ENCODE peak calls at places on chromosome 22, in six cellular contexts. S is fibroblast of pulmonary artery, K is cardiac muscle cell, H is fibroblast of lung, X is neural crest cell, B is endothelial cell. O is an unnamed sample.

GRCh38 chr22:36921309-36922096 is 8.1 kb downstream of the CSF2RB start:
- DNase-seq in S (no peak), K (no peak), H (no peak), X (no peak), B (no peak), O (no peak)

GRCh38 chr22:37898441-37899181 is 7.5 kb upstream of the MICALL1 start:
- DNase-seq in S (peak; percentile 18), K (peak; percentile 38), H (no peak), X (no peak), B (no peak), O (no peak)

GRCh38 chr22:49113758-49114157 is 713.9 kb downstream of the BRD1 start:
- DNase-seq in S (no peak), K (no peak), H (no peak), X (no peak), B (no peak), O (peak; percentile 6)

GRCh38 chr22:22110548-22111266 is 128.1 kb upstream of the TOP3B start:
- DNase-seq in S (peak; percentile 70), K (peak; percentile 70), H (peak; percentile 60), X (peak; percentile 48), B (peak; percentile 70), O (no peak)

GRCh38 chr22:30680998-30681770 is 13.5 kb upstream of the OSBP2 start:
- DNase-seq in S (peak; percentile 36), K (peak; percentile 40), H (no peak), X (no peak), B (no peak), O (no peak)

GRCh38 chr22:23762866-23763578 is at the start of gene C22orf15:
- DNase-seq in S (peak; percentile 44), K (peak; percentile 66), H (no peak), X (no peak), B (peak; percentile 57), O (no peak)

GRCh38 chr22:37951305-37951704 is 2.1 kb downstream of the C22orf23 start:
- DNase-seq in S (peak; percentile 25), K (no peak), H (peak; percentile 32), X (no peak), B (no peak), O (no peak)

GRCh38 chr22:37739000-37739399 is 42.2 kb downstream of the TRIOBP start:
- DNase-seq in S (peak; percentile 83), K (peak; percentile 92), H (peak; percentile 86), X (no peak), B (no peak), O (no peak)

GRCh38 chr22:39278040-39278439 is 33.3 kb upstream of the PDGFB start:
- DNase-seq in S (peak; percentile 45), K (peak; percentile 64), H (peak; percentile 51), X (no peak), B (no peak), O (no peak)

GRCh38 chr22:26066534-26066933 is 102.7 kb upstream of the SEZ6L start:
- DNase-seq in S (no peak), K (no peak), H (no peak), X (peak; percentile 28), B (peak; percentile 13), O (no peak)

GRCh38 chr22:23315341-23315917 is 135.1 kb downstream of the BCR start:
- DNase-seq in S (peak; percentile 74), K (peak; percentile 76), H (peak; percentile 76), X (peak; percentile 66), B (peak; percentile 48), O (peak; percentile 48)

GRCh38 chr22:31394326-31394725 is 5.1 kb upstream of the DRG1 start:
- DNase-seq in S (no peak), K (no peak), H (no peak), X (no peak), B (no peak), O (no peak)

GRCh38 chr22:26428515-26429457 is at the start of gene ASPHD2:
- DNase-seq in S (peak; percentile 60), K (peak; percentile 73), H (peak; percentile 61), X (peak; percentile 55), B (peak; percentile 64), O (peak; percentile 28)

GRCh38 chr22:43277987-43278601 is 65.1 kb downstream of the SCUBE1 start:
- DNase-seq in S (no peak), K (no peak), H (no peak), X (no peak), B (no peak), O (no peak)

GRCh38 chr22:25919452-25919851 is 177.5 kb downstream of the MYO18B start:
- DNase-seq in S (no peak), K (no peak), H (no peak), X (no peak), B (no peak), O (no peak)

GRCh38 chr22:49188091-49188490 is 639.6 kb downstream of the BRD1 start:
- DNase-seq in S (no peak), K (no peak), H (no peak), X (no peak), B (no peak), O (no peak)

GRCh38 chr22:42696331-42696967 is 24.2 kb downstream of the A4GALT start:
- DNase-seq in S (no peak), K (no peak), H (no peak), X (no peak), B (no peak), O (no peak)

GRCh38 chr22:18146389-18146753 is 3.6 kb upstream of the USP18 start:
- DNase-seq in S (no peak), K (no peak), H (no peak), X (no peak), B (no peak), O (no peak)

GRCh38 chr22:39490135-39490798 is 11.8 kb upstream of the MIEF1 start:
- DNase-seq in S (peak; percentile 77), K (peak; percentile 79), H (peak; percentile 72), X (peak; percentile 47), B (peak; percentile 60), O (peak; percentile 74)

GRCh38 chr22:32644252-32645100 is 157.0 kb upstream of the TIMP3 start:
- DNase-seq in S (peak; percentile 64), K (peak; percentile 88), H (peak; percentile 50), X (no peak), B (peak; percentile 80), O (no peak)
- TF ChIP-seq CTCF in S (no peak), K (no peak), H (no peak), X (no peak), B (no peak), O (no peak)

DNA sequence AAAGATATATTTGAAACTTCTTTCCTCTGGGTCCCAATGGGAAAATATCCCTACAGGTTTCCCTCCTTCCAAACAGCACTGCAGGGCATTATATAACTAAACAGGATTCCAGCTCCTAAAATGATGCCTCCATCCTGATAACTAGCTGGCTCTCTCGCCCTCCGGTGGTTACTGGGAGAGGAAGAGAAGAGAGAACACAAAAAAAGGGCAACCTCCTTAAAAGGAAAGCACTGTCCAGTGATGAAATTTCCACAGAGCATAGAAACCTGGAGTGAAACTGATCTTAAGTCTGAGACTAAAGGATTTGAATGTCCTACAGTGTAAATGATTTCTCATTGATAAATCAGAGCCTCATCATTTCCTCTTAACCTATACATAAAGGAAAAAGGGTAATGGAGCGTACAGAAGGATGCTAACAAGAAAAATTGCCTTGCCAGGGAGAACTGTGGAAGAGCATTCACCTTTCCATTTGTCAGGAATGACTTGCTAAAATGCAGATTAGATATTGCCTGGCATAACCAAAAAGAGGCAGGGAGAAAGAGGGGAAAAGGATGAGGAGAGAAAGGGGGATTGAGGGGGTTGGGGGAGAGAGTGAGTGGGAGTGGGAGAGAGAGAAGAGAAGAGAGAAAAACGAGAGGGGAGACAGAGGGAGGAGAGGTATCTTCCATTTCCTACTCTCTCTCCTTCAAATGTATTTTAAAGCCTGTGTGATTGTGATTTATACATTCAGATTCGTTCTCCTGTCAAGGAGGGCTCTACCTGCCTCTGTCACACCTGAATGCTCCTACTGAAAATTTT is 121.4 kb downstream of the APOL5 start:
- DNase-seq in S (peak; percentile 80), K (peak; percentile 74), H (peak; percentile 87), X (peak; percentile 14), B (no peak), O (no peak)
- TF ChIP-seq CTCF in S (peak; percentile 67), K (peak; percentile 59), H (peak; percentile 64), X (peak; percentile 47), B (no peak), O (no peak)

GRCh38 chr22:35835267-35835997 is 117.8 kb downstream of the APOL5 start:
- DNase-seq in S (peak; percentile 65), K (no peak), H (no peak), X (no peak), B (no peak), O (no peak)

GRCh38 chr22:35837328-35837727 is 119.7 kb downstream of the APOL5 start:
- DNase-seq in S (peak; percentile 27), K (no peak), H (peak; percentile 15), X (no peak), B (no peak), O (no peak)

GRCh38 chr22:35830305-35830704 is 112.6 kb downstream of the APOL5 start:
- DNase-seq in S (no peak), K (no peak), H (no peak), X (no peak), B (no peak), O (no peak)

GRCh38 chr22:35835998-35836691 is 118.5 kb downstream of the APOL5 start:
- DNase-seq in S (peak; percentile 90), K (peak; percentile 91), H (peak; percentile 89), X (no peak), B (no peak), O (no peak)

DNA sequence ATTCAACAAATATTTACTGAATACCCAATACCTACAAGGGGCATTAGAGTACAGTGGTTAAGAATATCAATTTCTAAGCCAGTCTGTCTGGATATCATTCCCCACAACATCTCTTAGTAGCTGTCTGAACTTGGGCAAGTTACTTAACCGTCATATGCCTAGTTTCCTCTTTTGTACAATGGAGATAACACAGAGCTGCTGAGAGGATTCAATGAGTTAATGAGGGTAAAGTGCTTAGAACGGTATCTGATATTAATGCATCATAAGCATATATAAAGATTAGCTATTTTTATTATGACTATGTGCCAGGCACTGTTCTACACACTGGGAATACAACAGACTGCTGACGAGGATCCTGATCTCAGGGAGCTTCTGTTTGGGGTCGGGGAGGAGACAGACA is 116.4 kb downstream of the APOL5 start:
- DNase-seq in S (no peak), K (no peak), H (no peak), X (no peak), B (no peak), O (no peak)
- TF ChIP-seq CTCF in S (no peak), K (no peak), H (no peak), X (no peak), B (no peak), O (no peak)

DNA sequence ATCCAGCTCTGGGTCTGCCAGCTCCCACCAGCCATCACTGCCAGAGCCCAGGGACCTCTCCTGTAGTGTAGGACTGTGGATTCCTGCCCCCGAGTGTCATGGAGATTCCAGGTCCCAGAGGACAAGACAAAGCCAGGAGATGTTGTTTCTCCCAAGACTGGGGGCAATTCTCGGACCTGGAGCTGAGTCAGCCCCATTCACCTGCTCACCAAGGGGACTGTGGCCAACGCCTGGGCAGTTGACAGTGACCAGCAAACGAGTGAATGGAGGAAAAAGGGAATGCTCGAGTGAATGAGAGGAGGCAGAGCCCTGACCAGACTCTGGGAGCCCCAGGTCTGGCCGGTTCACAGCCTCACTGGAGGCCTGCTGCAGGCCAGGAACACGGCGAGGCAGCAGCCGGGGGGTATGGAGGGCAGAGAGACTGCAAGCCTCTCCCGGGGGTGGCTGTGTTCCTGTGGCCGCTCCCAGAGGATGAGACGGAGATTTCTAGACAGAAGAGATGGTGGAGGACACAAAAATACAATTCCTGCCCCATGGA is 61.3 kb upstream of the PRR5 start:
- DNase-seq in S (no peak), K (no peak), H (no peak), X (no peak), B (no peak), O (no peak)
- TF ChIP-seq CTCF in S (no peak), K (no peak), H (no peak), X (no peak), B (no peak), O (no peak)

GRCh38 chr22:20111045-20111688 is 4.7 kb upstream of the RANBP1 start:
- DNase-seq in S (peak; percentile 29), K (peak; percentile 21), H (peak; percentile 20), X (no peak), B (no peak), O (no peak)
- TF ChIP-seq CTCF in S (peak; percentile 41), K (peak; percentile 38), H (peak; percentile 42), X (peak; percentile 60), B (peak; percentile 62), O (no peak)

O was measured in omental fat pad.